ENCODE peak calls at places on chromosomes 5 and 9, in five cellular contexts. M is anterior cingulate cortex; U is stimulated activated naive CD8-positive, alpha-beta T cell treated with anti-CD3 and anti-CD28 coated beads, Interleukin-15, Interleukin-2, amounts not matched to agents 100 U/mL and 50 U/mL, for 24 hours; A is stimulated activated CD8-positive, alpha-beta memory T cell treated with anti-CD3 and anti-CD28 coated beads, Interleukin-4, amount 100 ng/mL, for 24 hours; O is nephron progenitor cell. L is an unnamed sample.
A peak's percentile ranks its signal among the peaks of the same experiment; 100 is the strongest.

GRCh38 chr5:72835633-72836032 is 19.2 kb downstream of the TNPO1 start:
- DNase-seq in M (no peak), U (no peak), A (no peak), O (no peak), L (no peak)

GRCh38 chr9:85089188-85089969 is 419.9 kb downstream of the NTRK2 start:
- DNase-seq in M (no peak), U (no peak), A (no peak), O (no peak), L (no peak)

GRCh38 chr5:90409318-90410177 is at the start of gene CETN3:
- DNase-seq in M (peak; percentile 81), U (peak; percentile 89), A (peak; percentile 81), O (peak; percentile 91), L (peak; percentile 91)

GRCh38 chr9:93675336-93676150 is 99.2 kb downstream of the PHF2 start:
- DNase-seq in M (no peak), U (peak; percentile 1), A (no peak), O (no peak), L (no peak)

GRCh38 chr9:126722922-126723806 is 81.7 kb upstream of the ZBTB43 start:
- DNase-seq in M (no peak), U (peak; percentile 79), A (peak; percentile 54), O (peak; percentile 70), L (no peak)

GRCh38 chr5:174806729-174807128 is 82.3 kb downstream of the MSX2 start:
- DNase-seq in M (no peak), U (no peak), A (no peak), O (no peak), L (no peak)

GRCh38 chr9:136311433-136312375 is 7.8 kb upstream of the CCDC187 start:
- DNase-seq in M (no peak), U (no peak), A (no peak), O (no peak), L (peak; percentile 76)

GRCh38 chr5:179211076-179211475 is 134.2 kb downstream of the ADAMTS2 start:
- DNase-seq in M (no peak), U (no peak), A (no peak), O (no peak), L (no peak)

GRCh38 chr5:94893404-94894145 is 275.1 kb downstream of the SLF1 start:
- DNase-seq in M (no peak), U (no peak), A (no peak), O (no peak), L (peak; percentile 31)

GRCh38 chr5:123937230-123937629 is 425.3 kb downstream of the CSNK1G3 start:
- DNase-seq in M (no peak), U (no peak), A (no peak), O (no peak), L (peak; percentile 47)

GRCh38 chr9:4344946-4345345 is 45.1 kb upstream of the GLIS3 start:
- DNase-seq in M (no peak), U (peak; percentile 30), A (peak; percentile 11), O (no peak), L (no peak)

GRCh38 chr9:32423371-32423770 is 38.9 kb downstream of the ACO1 start:
- DNase-seq in M (no peak), U (no peak), A (no peak), O (no peak), L (no peak)

GRCh38 chr5:14475013-14475412 is 106.6 kb upstream of the OTULINL start:
- DNase-seq in M (no peak), U (no peak), A (no peak), O (no peak), L (no peak)

GRCh38 chr5:159100928-159101646 is 1.4 kb upstream of the EBF1 start:
- DNase-seq in M (no peak), U (no peak), A (no peak), O (no peak), L (no peak)

GRCh38 chr9:135248111-135248510 is 160.6 kb downstream of the OLFM1 start:
- DNase-seq in M (no peak), U (no peak), A (no peak), O (no peak), L (peak; percentile 57)

GRCh38 chr5:139391570-139392323 is 2.0 kb upstream of the MZB1 start:
- DNase-seq in M (no peak), U (peak; percentile 45), A (no peak), O (no peak), L (no peak)

GRCh38 chr5:34891981-34892380 is 23.3 kb downstream of the RAD1 start:
- DNase-seq in M (no peak), U (no peak), A (no peak), O (no peak), L (no peak)